ENCODE peak calls at places on chromosomes 11 and 22, in eight cellular contexts. X is amniotic epithelial cell; R is T47D; V is A172; G is naive thymus-derived CD8-positive, alpha-beta T cell; A is stimulated activated CD8-positive, alpha-beta memory T cell treated with anti-CD3 and anti-CD28 coated beads, Interleukin-15, amount 100 ng/mL, for 1 hour; C is kidney; Q is cardiac muscle cell. T is an unnamed sample.
A peak's percentile ranks its signal among the peaks of the same experiment; 100 is the strongest.

GRCh38 chr11:64086263-64086938 is 50.7 kb downstream of the FLRT1 start:
- DNase-seq in X (no peak), R (peak; percentile 31), V (peak; percentile 34), G (no peak), A (no peak), C (no peak), Q (peak; percentile 31), T (no peak)

GRCh38 chr11:34308049-34308692 is 49.6 kb downstream of the ABTB2 start:
- DNase-seq in X (no peak), R (no peak), V (no peak), G (no peak), A (no peak), C (no peak), Q (no peak), T (no peak)

GRCh38 chr11:95503047-95503446 is 272.0 kb upstream of the SESN3 start:
- DNase-seq in X (no peak), R (no peak), V (no peak), G (no peak), A (no peak), C (no peak), Q (peak; percentile 61), T (no peak)

GRCh38 chr22:40594924-40595323 is 41.6 kb downstream of the MRTFA start:
- DNase-seq in X (no peak), R (no peak), V (no peak), G (no peak), A (no peak), C (no peak), Q (no peak), T (no peak)

GRCh38 chr11:1966531-1966930 is 19.4 kb downstream of the MRPL23 start:
- DNase-seq in X (no peak), R (no peak), V (no peak), G (no peak), A (no peak), C (peak; percentile 2), Q (no peak), T (no peak)

GRCh38 chr11:3080104-3080503 is 22.9 kb upstream of the CARS1 start:
- DNase-seq in X (peak; percentile 64), R (no peak), V (no peak), G (no peak), A (no peak), C (no peak), Q (peak; percentile 38), T (no peak)

GRCh38 chr11:71080239-71081097 is 171.9 kb downstream of the SHANK2 start:
- DNase-seq in X (peak; percentile 42), R (peak; percentile 92), V (peak; percentile 66), G (no peak), A (no peak), C (no peak), Q (peak; percentile 78), T (no peak)

GRCh38 chr11:32892355-32893090 is at the start of gene QSER1:
- DNase-seq in X (peak; percentile 35), R (peak; percentile 79), V (peak; percentile 34), G (peak; percentile 54), A (peak; percentile 51), C (peak; percentile 90), Q (peak; percentile 69), T (peak; percentile 22)

GRCh38 chr11:69123593-69124545 is 31.9 kb upstream of the SMIM38 start:
- DNase-seq in X (no peak), R (peak; percentile 52), V (no peak), G (no peak), A (no peak), C (peak; percentile 73), Q (no peak), T (no peak)

GRCh38 chr11:46554205-46555162 is 39.3 kb downstream of the AMBRA1 start:
- DNase-seq in X (peak; percentile 84), R (peak; percentile 34), V (peak; percentile 82), G (no peak), A (no peak), C (no peak), Q (peak; percentile 81), T (no peak)

GRCh38 chr22:27732841-27733240 is 68.7 kb downstream of the MN1 start:
- DNase-seq in X (no peak), R (no peak), V (no peak), G (no peak), A (no peak), C (no peak), Q (no peak), T (no peak)

GRCh38 chr22:20862540-20862939 is 3.7 kb downstream of the SNAP29 start:
- DNase-seq in X (no peak), R (no peak), V (no peak), G (no peak), A (no peak), C (peak; percentile 18), Q (no peak), T (no peak)

T was measured in central memory CD8-positive, alpha-beta T cell.